ENCODE peak calls at places on chromosome 1, in four cellular contexts. One of them, this sample, is unnamed.

GRCh38 chr1:55981015-55981635 is 598.2 kb downstream of the PLPP3 start:
- DNase-seq in AG08396: no peak
- DNase-seq in stimulated activated naive B cell treated with anti-CD40 and anti-IgM and Interleukin-4, amounts not matched to agents 10 μg/mL and 1 μg/mL and 100 μg/mL, for 72 hours: no peak
- DNase-seq in cardiac fibroblast: peak; percentile 40
- DNase-seq in this sample: no peak

GRCh38 chr1:234199476-234200127 is 173.7 kb upstream of the COA6 start:
- DNase-seq in AG08396: no peak
- DNase-seq in stimulated activated naive B cell treated with anti-CD40 and anti-IgM and Interleukin-4, amounts not matched to agents 10 μg/mL and 1 μg/mL and 100 μg/mL, for 72 hours: no peak
- DNase-seq in cardiac fibroblast: peak; percentile 12
- DNase-seq in this sample: no peak

GRCh38 chr1:217139513-217139912 is 416.3 kb upstream of the ESRRG start:
- DNase-seq in AG08396: no peak
- DNase-seq in stimulated activated naive B cell treated with anti-CD40 and anti-IgM and Interleukin-4, amounts not matched to agents 10 μg/mL and 1 μg/mL and 100 μg/mL, for 72 hours: no peak
- DNase-seq in cardiac fibroblast: no peak
- DNase-seq in this sample: no peak

GRCh38 chr1:30539856-30540243 is 183.5 kb downstream of the MATN1 start:
- DNase-seq in AG08396: no peak
- DNase-seq in stimulated activated naive B cell treated with anti-CD40 and anti-IgM and Interleukin-4, amounts not matched to agents 10 μg/mL and 1 μg/mL and 100 μg/mL, for 72 hours: no peak
- DNase-seq in cardiac fibroblast: no peak
- DNase-seq in this sample: no peak

GRCh38 chr1:59062743-59063142 is 234.2 kb upstream of the FGGY start:
- DNase-seq in AG08396: peak; percentile 36
- DNase-seq in stimulated activated naive B cell treated with anti-CD40 and anti-IgM and Interleukin-4, amounts not matched to agents 10 μg/mL and 1 μg/mL and 100 μg/mL, for 72 hours: no peak
- DNase-seq in cardiac fibroblast: peak; percentile 87
- DNase-seq in this sample: no peak

GRCh38 chr1:162590686-162591085 is 29.2 kb downstream of the UAP1 start:
- DNase-seq in AG08396: no peak
- DNase-seq in stimulated activated naive B cell treated with anti-CD40 and anti-IgM and Interleukin-4, amounts not matched to agents 10 μg/mL and 1 μg/mL and 100 μg/mL, for 72 hours: no peak
- DNase-seq in cardiac fibroblast: no peak
- DNase-seq in this sample: no peak

GRCh38 chr1:21305900-21306189 is 15.6 kb upstream of the ECE1 start:
- DNase-seq in AG08396: no peak
- DNase-seq in stimulated activated naive B cell treated with anti-CD40 and anti-IgM and Interleukin-4, amounts not matched to agents 10 μg/mL and 1 μg/mL and 100 μg/mL, for 72 hours: no peak
- DNase-seq in cardiac fibroblast: no peak
- DNase-seq in this sample: no peak

GRCh38 chr1:42962641-42963377 is 4.1 kb upstream of the SLC2A1 start:
- DNase-seq in AG08396: peak; percentile 41
- DNase-seq in stimulated activated naive B cell treated with anti-CD40 and anti-IgM and Interleukin-4, amounts not matched to agents 10 μg/mL and 1 μg/mL and 100 μg/mL, for 72 hours: no peak
- DNase-seq in cardiac fibroblast: no peak
- DNase-seq in this sample: no peak

GRCh38 chr1:16938351-16939321 is 16.9 kb downstream of the CROCC start:
- DNase-seq in AG08396: no peak
- DNase-seq in stimulated activated naive B cell treated with anti-CD40 and anti-IgM and Interleukin-4, amounts not matched to agents 10 μg/mL and 1 μg/mL and 100 μg/mL, for 72 hours: no peak
- DNase-seq in cardiac fibroblast: no peak
- DNase-seq in this sample: no peak

GRCh38 chr1:17116643-17117042 is 2.6 kb downstream of the PADI2 start:
- DNase-seq in AG08396: no peak
- DNase-seq in stimulated activated naive B cell treated with anti-CD40 and anti-IgM and Interleukin-4, amounts not matched to agents 10 μg/mL and 1 μg/mL and 100 μg/mL, for 72 hours: no peak
- DNase-seq in cardiac fibroblast: no peak
- DNase-seq in this sample: no peak

GRCh38 chr1:229430761-229431269 is 3.1 kb downstream of the ACTA1 start:
- DNase-seq in AG08396: peak; percentile 74
- DNase-seq in stimulated activated naive B cell treated with anti-CD40 and anti-IgM and Interleukin-4, amounts not matched to agents 10 μg/mL and 1 μg/mL and 100 μg/mL, for 72 hours: no peak
- DNase-seq in cardiac fibroblast: peak; percentile 44
- DNase-seq in this sample: peak; percentile 47

GRCh38 chr1:182175340-182176068 is 114.0 kb upstream of the ZNF648 start:
- DNase-seq in AG08396: no peak
- DNase-seq in stimulated activated naive B cell treated with anti-CD40 and anti-IgM and Interleukin-4, amounts not matched to agents 10 μg/mL and 1 μg/mL and 100 μg/mL, for 72 hours: no peak
- DNase-seq in cardiac fibroblast: no peak
- DNase-seq in this sample: no peak

GRCh38 chr1:201085902-201086735 is 26.1 kb downstream of the CACNA1S start:
- DNase-seq in AG08396: peak; percentile 85
- DNase-seq in stimulated activated naive B cell treated with anti-CD40 and anti-IgM and Interleukin-4, amounts not matched to agents 10 μg/mL and 1 μg/mL and 100 μg/mL, for 72 hours: no peak
- DNase-seq in cardiac fibroblast: peak; percentile 52
- DNase-seq in this sample: peak; percentile 2

GRCh38 chr1:204869097-204869496 is 1.6 kb upstream of the NFASC start:
- DNase-seq in AG08396: no peak
- DNase-seq in stimulated activated naive B cell treated with anti-CD40 and anti-IgM and Interleukin-4, amounts not matched to agents 10 μg/mL and 1 μg/mL and 100 μg/mL, for 72 hours: no peak
- DNase-seq in cardiac fibroblast: no peak
- DNase-seq in this sample: no peak

GRCh38 chr1:18631496-18632217 is 1.0 kb downstream of the PAX7 start:
- DNase-seq in AG08396: no peak
- DNase-seq in stimulated activated naive B cell treated with anti-CD40 and anti-IgM and Interleukin-4, amounts not matched to agents 10 μg/mL and 1 μg/mL and 100 μg/mL, for 72 hours: no peak
- DNase-seq in cardiac fibroblast: no peak
- DNase-seq in this sample: no peak

GRCh38 chr1:113101588-113101987 is 28.6 kb downstream of the LRIG2 start:
- DNase-seq in AG08396: no peak
- DNase-seq in stimulated activated naive B cell treated with anti-CD40 and anti-IgM and Interleukin-4, amounts not matched to agents 10 μg/mL and 1 μg/mL and 100 μg/mL, for 72 hours: no peak
- DNase-seq in cardiac fibroblast: peak; percentile 46
- DNase-seq in this sample: no peak

GRCh38 chr1:242185728-242186127 is 186.8 kb upstream of the MAP1LC3C start:
- DNase-seq in AG08396: no peak
- DNase-seq in stimulated activated naive B cell treated with anti-CD40 and anti-IgM and Interleukin-4, amounts not matched to agents 10 μg/mL and 1 μg/mL and 100 μg/mL, for 72 hours: no peak
- DNase-seq in cardiac fibroblast: no peak
- DNase-seq in this sample: no peak

GRCh38 chr1:172977296-172978027 is 73.3 kb downstream of the TNFSF18 start:
- DNase-seq in AG08396: no peak
- DNase-seq in stimulated activated naive B cell treated with anti-CD40 and anti-IgM and Interleukin-4, amounts not matched to agents 10 μg/mL and 1 μg/mL and 100 μg/mL, for 72 hours: peak; percentile 6
- DNase-seq in cardiac fibroblast: peak; percentile 74
- DNase-seq in this sample: no peak

GRCh38 chr1:77955709-77956108 is 23.2 kb downstream of the FUBP1 start:
- DNase-seq in AG08396: no peak
- DNase-seq in stimulated activated naive B cell treated with anti-CD40 and anti-IgM and Interleukin-4, amounts not matched to agents 10 μg/mL and 1 μg/mL and 100 μg/mL, for 72 hours: no peak
- DNase-seq in cardiac fibroblast: no peak
- DNase-seq in this sample: no peak

GRCh38 chr1:64404202-64404601 is 65.7 kb upstream of the CACHD1 start:
- DNase-seq in AG08396: no peak
- DNase-seq in stimulated activated naive B cell treated with anti-CD40 and anti-IgM and Interleukin-4, amounts not matched to agents 10 μg/mL and 1 μg/mL and 100 μg/mL, for 72 hours: no peak
- DNase-seq in cardiac fibroblast: no peak
- DNase-seq in this sample: no peak

GRCh38 chr1:1061682-1062363 is 12.3 kb downstream of the RNF223 start:
- DNase-seq in AG08396: no peak
- DNase-seq in stimulated activated naive B cell treated with anti-CD40 and anti-IgM and Interleukin-4, amounts not matched to agents 10 μg/mL and 1 μg/mL and 100 μg/mL, for 72 hours: no peak
- DNase-seq in cardiac fibroblast: no peak
- DNase-seq in this sample: no peak

GRCh38 chr1:182515556-182515955 is 65.6 kb downstream of the RGSL1 start:
- DNase-seq in AG08396: no peak
- DNase-seq in stimulated activated naive B cell treated with anti-CD40 and anti-IgM and Interleukin-4, amounts not matched to agents 10 μg/mL and 1 μg/mL and 100 μg/mL, for 72 hours: no peak
- DNase-seq in cardiac fibroblast: no peak
- DNase-seq in this sample: no peak

GRCh38 chr1:113808450-113809195 is 3.7 kb downstream of the RSBN1 start:
- DNase-seq in AG08396: no peak
- DNase-seq in stimulated activated naive B cell treated with anti-CD40 and anti-IgM and Interleukin-4, amounts not matched to agents 10 μg/mL and 1 μg/mL and 100 μg/mL, for 72 hours: no peak
- DNase-seq in cardiac fibroblast: no peak
- DNase-seq in this sample: no peak

GRCh38 chr1:204866051-204866596 is 4.5 kb upstream of the NFASC start:
- DNase-seq in AG08396: no peak
- DNase-seq in stimulated activated naive B cell treated with anti-CD40 and anti-IgM and Interleukin-4, amounts not matched to agents 10 μg/mL and 1 μg/mL and 100 μg/mL, for 72 hours: no peak
- DNase-seq in cardiac fibroblast: no peak
- DNase-seq in this sample: no peak

GRCh38 chr1:191711961-191712360 is 446.3 kb upstream of the RGS18 start:
- DNase-seq in AG08396: no peak
- DNase-seq in stimulated activated naive B cell treated with anti-CD40 and anti-IgM and Interleukin-4, amounts not matched to agents 10 μg/mL and 1 μg/mL and 100 μg/mL, for 72 hours: no peak
- DNase-seq in cardiac fibroblast: no peak
- DNase-seq in this sample: no peak

GRCh38 chr1:81424056-81424455 is 376.7 kb upstream of the ADGRL2 start:
- DNase-seq in AG08396: no peak
- DNase-seq in stimulated activated naive B cell treated with anti-CD40 and anti-IgM and Interleukin-4, amounts not matched to agents 10 μg/mL and 1 μg/mL and 100 μg/mL, for 72 hours: no peak
- DNase-seq in cardiac fibroblast: peak; percentile 13
- DNase-seq in this sample: no peak

GRCh38 chr1:153364181-153364580 is 6.5 kb downstream of the S100A9 start:
- DNase-seq in AG08396: no peak
- DNase-seq in stimulated activated naive B cell treated with anti-CD40 and anti-IgM and Interleukin-4, amounts not matched to agents 10 μg/mL and 1 μg/mL and 100 μg/mL, for 72 hours: no peak
- DNase-seq in cardiac fibroblast: no peak
- DNase-seq in this sample: no peak

GRCh38 chr1:23576338-23577055 is 17.2 kb upstream of the ID3 start:
- DNase-seq in AG08396: no peak
- DNase-seq in stimulated activated naive B cell treated with anti-CD40 and anti-IgM and Interleukin-4, amounts not matched to agents 10 μg/mL and 1 μg/mL and 100 μg/mL, for 72 hours: no peak
- DNase-seq in cardiac fibroblast: no peak
- DNase-seq in this sample: no peak

GRCh38 chr1:45640293-45640692 is 16.4 kb upstream of the CCDC17 start:
- DNase-seq in AG08396: no peak
- DNase-seq in stimulated activated naive B cell treated with anti-CD40 and anti-IgM and Interleukin-4, amounts not matched to agents 10 μg/mL and 1 μg/mL and 100 μg/mL, for 72 hours: no peak
- DNase-seq in cardiac fibroblast: no peak
- DNase-seq in this sample: no peak

GRCh38 chr1:113178106-113178505 is 105.1 kb downstream of the LRIG2 start:
- DNase-seq in AG08396: no peak
- DNase-seq in stimulated activated naive B cell treated with anti-CD40 and anti-IgM and Interleukin-4, amounts not matched to agents 10 μg/mL and 1 μg/mL and 100 μg/mL, for 72 hours: no peak
- DNase-seq in cardiac fibroblast: no peak
- DNase-seq in this sample: no peak

GRCh38 chr1:229107302-229107815 is 163.6 kb upstream of the RAB4A start:
- DNase-seq in AG08396: no peak
- DNase-seq in stimulated activated naive B cell treated with anti-CD40 and anti-IgM and Interleukin-4, amounts not matched to agents 10 μg/mL and 1 μg/mL and 100 μg/mL, for 72 hours: no peak
- DNase-seq in cardiac fibroblast: no peak
- DNase-seq in this sample: no peak

GRCh38 chr1:87878873-87879272 is 550.2 kb downstream of the LMO4 start:
- DNase-seq in AG08396: no peak
- DNase-seq in stimulated activated naive B cell treated with anti-CD40 and anti-IgM and Interleukin-4, amounts not matched to agents 10 μg/mL and 1 μg/mL and 100 μg/mL, for 72 hours: no peak
- DNase-seq in cardiac fibroblast: peak; percentile 78
- DNase-seq in this sample: no peak

GRCh38 chr1:17653728-17654351 is 101.3 kb upstream of the ACTL8 start:
- DNase-seq in AG08396: peak; percentile 77
- DNase-seq in stimulated activated naive B cell treated with anti-CD40 and anti-IgM and Interleukin-4, amounts not matched to agents 10 μg/mL and 1 μg/mL and 100 μg/mL, for 72 hours: no peak
- DNase-seq in cardiac fibroblast: peak; percentile 53
- DNase-seq in this sample: no peak

GRCh38 chr1:19398309-19398760 is 86.2 kb downstream of the SLC66A1 start:
- DNase-seq in AG08396: peak; percentile 89
- DNase-seq in stimulated activated naive B cell treated with anti-CD40 and anti-IgM and Interleukin-4, amounts not matched to agents 10 μg/mL and 1 μg/mL and 100 μg/mL, for 72 hours: no peak
- DNase-seq in cardiac fibroblast: peak; percentile 96
- DNase-seq in this sample: no peak

GRCh38 chr1:22792396-22793171 is 81.9 kb downstream of the EPHB2 start:
- DNase-seq in AG08396: no peak
- DNase-seq in stimulated activated naive B cell treated with anti-CD40 and anti-IgM and Interleukin-4, amounts not matched to agents 10 μg/mL and 1 μg/mL and 100 μg/mL, for 72 hours: no peak
- DNase-seq in cardiac fibroblast: no peak
- DNase-seq in this sample: no peak

GRCh38 chr1:26994020-26994745 is 691 bp downstream of the TRNP1 start:
- DNase-seq in AG08396: no peak
- DNase-seq in stimulated activated naive B cell treated with anti-CD40 and anti-IgM and Interleukin-4, amounts not matched to agents 10 μg/mL and 1 μg/mL and 100 μg/mL, for 72 hours: no peak
- DNase-seq in cardiac fibroblast: no peak
- DNase-seq in this sample: no peak

GRCh38 chr1:63843884-63844283 is 70.1 kb downstream of the ROR1 start:
- DNase-seq in AG08396: no peak
- DNase-seq in stimulated activated naive B cell treated with anti-CD40 and anti-IgM and Interleukin-4, amounts not matched to agents 10 μg/mL and 1 μg/mL and 100 μg/mL, for 72 hours: no peak
- DNase-seq in cardiac fibroblast: no peak
- DNase-seq in this sample: no peak

GRCh38 chr1:184387069-184387870 is 441 bp downstream of the C1orf21 start:
- DNase-seq in AG08396: peak; percentile 45
- DNase-seq in stimulated activated naive B cell treated with anti-CD40 and anti-IgM and Interleukin-4, amounts not matched to agents 10 μg/mL and 1 μg/mL and 100 μg/mL, for 72 hours: no peak
- DNase-seq in cardiac fibroblast: no peak
- DNase-seq in this sample: peak; percentile 9

This sample was measured in CD4-positive, alpha-beta T cell.